ENCODE peak calls at places on chromosomes 6 and 20, in seven cellular contexts. One of them, this sample, is unnamed.

GRCh38 chr6:75128881-75129570 is 76.8 kb downstream of the COL12A1 start:
- DNase-seq in stimulated activated CD4-positive, alpha-beta T cell treated with anti-CD3 and anti-CD28 coated beads, Interleukin-1b, Interleukin-23, amount 100 ng/mL, for 1 hour: no peak
- DNase-seq in midbrain: no peak
- DNase-seq in A172: no peak
- DNase-seq in T follicular helper cell: no peak
- DNase-seq in kidney glomerular epithelial cell: no peak
- DNase-seq in omental fat pad: no peak
- DNase-seq in this sample: no peak

GRCh38 chr20:60125521-60125920 is 167.3 kb downstream of the CDH26 start:
- DNase-seq in stimulated activated CD4-positive, alpha-beta T cell treated with anti-CD3 and anti-CD28 coated beads, Interleukin-1b, Interleukin-23, amount 100 ng/mL, for 1 hour: no peak
- DNase-seq in midbrain: no peak
- DNase-seq in A172: no peak
- DNase-seq in T follicular helper cell: no peak
- DNase-seq in kidney glomerular epithelial cell: no peak
- DNase-seq in omental fat pad: no peak
- DNase-seq in this sample: no peak

GRCh38 chr6:159838020-159838744 is 38.1 kb downstream of the PNLDC1 start:
- DNase-seq in stimulated activated CD4-positive, alpha-beta T cell treated with anti-CD3 and anti-CD28 coated beads, Interleukin-1b, Interleukin-23, amount 100 ng/mL, for 1 hour: no peak
- DNase-seq in midbrain: no peak
- DNase-seq in A172: no peak
- DNase-seq in T follicular helper cell: no peak
- DNase-seq in kidney glomerular epithelial cell: no peak
- DNase-seq in omental fat pad: no peak
- DNase-seq in this sample: no peak

GRCh38 chr20:31573555-31574295 is 31.4 kb upstream of the ID1 start:
- DNase-seq in stimulated activated CD4-positive, alpha-beta T cell treated with anti-CD3 and anti-CD28 coated beads, Interleukin-1b, Interleukin-23, amount 100 ng/mL, for 1 hour: no peak
- DNase-seq in midbrain: no peak
- DNase-seq in A172: no peak
- DNase-seq in T follicular helper cell: no peak
- DNase-seq in kidney glomerular epithelial cell: no peak
- DNase-seq in omental fat pad: no peak
- DNase-seq in this sample: no peak

GRCh38 chr6:81865712-81866111 is 113.2 kb upstream of the TENT5A start:
- DNase-seq in stimulated activated CD4-positive, alpha-beta T cell treated with anti-CD3 and anti-CD28 coated beads, Interleukin-1b, Interleukin-23, amount 100 ng/mL, for 1 hour: no peak
- DNase-seq in midbrain: no peak
- DNase-seq in A172: peak; percentile 57
- DNase-seq in T follicular helper cell: no peak
- DNase-seq in kidney glomerular epithelial cell: peak; percentile 4
- DNase-seq in omental fat pad: no peak
- DNase-seq in this sample: peak; percentile 87

GRCh38 chr6:101543796-101544195 is 150.3 kb downstream of the GRIK2 start:
- DNase-seq in stimulated activated CD4-positive, alpha-beta T cell treated with anti-CD3 and anti-CD28 coated beads, Interleukin-1b, Interleukin-23, amount 100 ng/mL, for 1 hour: no peak
- DNase-seq in midbrain: no peak
- DNase-seq in A172: no peak
- DNase-seq in T follicular helper cell: no peak
- DNase-seq in kidney glomerular epithelial cell: no peak
- DNase-seq in omental fat pad: no peak
- DNase-seq in this sample: no peak

GRCh38 chr20:17036546-17036945 is 190.3 kb upstream of the PCSK2 start:
- DNase-seq in stimulated activated CD4-positive, alpha-beta T cell treated with anti-CD3 and anti-CD28 coated beads, Interleukin-1b, Interleukin-23, amount 100 ng/mL, for 1 hour: no peak
- DNase-seq in midbrain: no peak
- DNase-seq in A172: no peak
- DNase-seq in T follicular helper cell: no peak
- DNase-seq in kidney glomerular epithelial cell: no peak
- DNase-seq in omental fat pad: no peak
- DNase-seq in this sample: no peak

GRCh38 chr6:141173529-141173928 is 959.2 kb upstream of the GJE1 start:
- DNase-seq in stimulated activated CD4-positive, alpha-beta T cell treated with anti-CD3 and anti-CD28 coated beads, Interleukin-1b, Interleukin-23, amount 100 ng/mL, for 1 hour: no peak
- DNase-seq in midbrain: no peak
- DNase-seq in A172: no peak
- DNase-seq in T follicular helper cell: no peak
- DNase-seq in kidney glomerular epithelial cell: no peak
- DNase-seq in omental fat pad: no peak
- DNase-seq in this sample: no peak

GRCh38 chr6:53432318-53433161 is 83.8 kb upstream of the ELOVL5 start:
- DNase-seq in stimulated activated CD4-positive, alpha-beta T cell treated with anti-CD3 and anti-CD28 coated beads, Interleukin-1b, Interleukin-23, amount 100 ng/mL, for 1 hour: no peak
- DNase-seq in midbrain: no peak
- DNase-seq in A172: peak; percentile 13
- DNase-seq in T follicular helper cell: no peak
- DNase-seq in kidney glomerular epithelial cell: peak; percentile 25
- DNase-seq in omental fat pad: no peak
- DNase-seq in this sample: peak; percentile 55

GRCh38 chr6:170449231-170449630 is 103.9 kb downstream of the PSMB1 start:
- DNase-seq in stimulated activated CD4-positive, alpha-beta T cell treated with anti-CD3 and anti-CD28 coated beads, Interleukin-1b, Interleukin-23, amount 100 ng/mL, for 1 hour: no peak
- DNase-seq in midbrain: no peak
- DNase-seq in A172: no peak
- DNase-seq in T follicular helper cell: no peak
- DNase-seq in kidney glomerular epithelial cell: no peak
- DNase-seq in omental fat pad: no peak
- DNase-seq in this sample: peak; percentile 36

GRCh38 chr20:58710481-58711265 is 18.1 kb downstream of the NPEPL1 start:
- DNase-seq in stimulated activated CD4-positive, alpha-beta T cell treated with anti-CD3 and anti-CD28 coated beads, Interleukin-1b, Interleukin-23, amount 100 ng/mL, for 1 hour: no peak
- DNase-seq in midbrain: no peak
- DNase-seq in A172: no peak
- DNase-seq in T follicular helper cell: no peak
- DNase-seq in kidney glomerular epithelial cell: no peak
- DNase-seq in omental fat pad: no peak
- DNase-seq in this sample: no peak

GRCh38 chr20:62294516-62294915 is 8.3 kb upstream of the ADRM1 start:
- DNase-seq in stimulated activated CD4-positive, alpha-beta T cell treated with anti-CD3 and anti-CD28 coated beads, Interleukin-1b, Interleukin-23, amount 100 ng/mL, for 1 hour: no peak
- DNase-seq in midbrain: no peak
- DNase-seq in A172: no peak
- DNase-seq in T follicular helper cell: no peak
- DNase-seq in kidney glomerular epithelial cell: no peak
- DNase-seq in omental fat pad: no peak
- DNase-seq in this sample: no peak

GRCh38 chr6:162538643-162539064 is 188.9 kb downstream of the PRKN start:
- DNase-seq in stimulated activated CD4-positive, alpha-beta T cell treated with anti-CD3 and anti-CD28 coated beads, Interleukin-1b, Interleukin-23, amount 100 ng/mL, for 1 hour: no peak
- DNase-seq in midbrain: no peak
- DNase-seq in A172: no peak
- DNase-seq in T follicular helper cell: no peak
- DNase-seq in kidney glomerular epithelial cell: no peak
- DNase-seq in omental fat pad: no peak
- DNase-seq in this sample: no peak

GRCh38 chr6:36677753-36678487 is 594 bp upstream of the CDKN1A start:
- DNase-seq in stimulated activated CD4-positive, alpha-beta T cell treated with anti-CD3 and anti-CD28 coated beads, Interleukin-1b, Interleukin-23, amount 100 ng/mL, for 1 hour: no peak
- DNase-seq in midbrain: no peak
- DNase-seq in A172: no peak
- DNase-seq in T follicular helper cell: no peak
- DNase-seq in kidney glomerular epithelial cell: no peak
- DNase-seq in omental fat pad: no peak
- DNase-seq in this sample: no peak

GRCh38 chr6:43636312-43636667 is 650 bp downstream of the MAD2L1BP start:
- DNase-seq in stimulated activated CD4-positive, alpha-beta T cell treated with anti-CD3 and anti-CD28 coated beads, Interleukin-1b, Interleukin-23, amount 100 ng/mL, for 1 hour: no peak
- DNase-seq in midbrain: no peak
- DNase-seq in A172: no peak
- DNase-seq in T follicular helper cell: no peak
- DNase-seq in kidney glomerular epithelial cell: no peak
- DNase-seq in omental fat pad: no peak
- DNase-seq in this sample: no peak

GRCh38 chr6:29651413-29652197 is 5.3 kb upstream of the MOG start:
- DNase-seq in stimulated activated CD4-positive, alpha-beta T cell treated with anti-CD3 and anti-CD28 coated beads, Interleukin-1b, Interleukin-23, amount 100 ng/mL, for 1 hour: no peak
- DNase-seq in midbrain: peak; percentile 31
- DNase-seq in A172: no peak
- DNase-seq in T follicular helper cell: no peak
- DNase-seq in kidney glomerular epithelial cell: peak; percentile 42
- DNase-seq in omental fat pad: no peak
- DNase-seq in this sample: peak; percentile 64

GRCh38 chr20:53579581-53580375 is 13.9 kb downstream of the ZNF217 start:
- DNase-seq in stimulated activated CD4-positive, alpha-beta T cell treated with anti-CD3 and anti-CD28 coated beads, Interleukin-1b, Interleukin-23, amount 100 ng/mL, for 1 hour: no peak
- DNase-seq in midbrain: no peak
- DNase-seq in A172: peak; percentile 80
- DNase-seq in T follicular helper cell: no peak
- DNase-seq in kidney glomerular epithelial cell: no peak
- DNase-seq in omental fat pad: no peak
- DNase-seq in this sample: peak; percentile 92

GRCh38 chr20:20367681-20368413 is at the start of gene INSM1:
- DNase-seq in stimulated activated CD4-positive, alpha-beta T cell treated with anti-CD3 and anti-CD28 coated beads, Interleukin-1b, Interleukin-23, amount 100 ng/mL, for 1 hour: no peak
- DNase-seq in midbrain: no peak
- DNase-seq in A172: no peak
- DNase-seq in T follicular helper cell: no peak
- DNase-seq in kidney glomerular epithelial cell: no peak
- DNase-seq in omental fat pad: no peak
- DNase-seq in this sample: no peak

GRCh38 chr20:60253471-60253870 is 295.2 kb downstream of the CDH26 start:
- DNase-seq in stimulated activated CD4-positive, alpha-beta T cell treated with anti-CD3 and anti-CD28 coated beads, Interleukin-1b, Interleukin-23, amount 100 ng/mL, for 1 hour: no peak
- DNase-seq in midbrain: no peak
- DNase-seq in A172: no peak
- DNase-seq in T follicular helper cell: no peak
- DNase-seq in kidney glomerular epithelial cell: no peak
- DNase-seq in omental fat pad: no peak
- DNase-seq in this sample: no peak

GRCh38 chr6:41147917-41148316 is 6.2 kb downstream of the TREML1 start:
- DNase-seq in stimulated activated CD4-positive, alpha-beta T cell treated with anti-CD3 and anti-CD28 coated beads, Interleukin-1b, Interleukin-23, amount 100 ng/mL, for 1 hour: no peak
- DNase-seq in midbrain: no peak
- DNase-seq in A172: no peak
- DNase-seq in T follicular helper cell: no peak
- DNase-seq in kidney glomerular epithelial cell: no peak
- DNase-seq in omental fat pad: no peak
- DNase-seq in this sample: no peak

GRCh38 chr6:21238208-21238607 is 355.3 kb upstream of the SOX4 start:
- DNase-seq in stimulated activated CD4-positive, alpha-beta T cell treated with anti-CD3 and anti-CD28 coated beads, Interleukin-1b, Interleukin-23, amount 100 ng/mL, for 1 hour: no peak
- DNase-seq in midbrain: no peak
- DNase-seq in A172: no peak
- DNase-seq in T follicular helper cell: no peak
- DNase-seq in kidney glomerular epithelial cell: no peak
- DNase-seq in omental fat pad: no peak
- DNase-seq in this sample: no peak

GRCh38 chr6:63731946-63732735 is 96.5 kb downstream of the PHF3 start:
- DNase-seq in stimulated activated CD4-positive, alpha-beta T cell treated with anti-CD3 and anti-CD28 coated beads, Interleukin-1b, Interleukin-23, amount 100 ng/mL, for 1 hour: no peak
- DNase-seq in midbrain: no peak
- DNase-seq in A172: peak; percentile 35
- DNase-seq in T follicular helper cell: no peak
- DNase-seq in kidney glomerular epithelial cell: no peak
- DNase-seq in omental fat pad: no peak
- DNase-seq in this sample: peak; percentile 85

GRCh38 chr6:100553243-100553642 is 88.5 kb upstream of the SIM1 start:
- DNase-seq in stimulated activated CD4-positive, alpha-beta T cell treated with anti-CD3 and anti-CD28 coated beads, Interleukin-1b, Interleukin-23, amount 100 ng/mL, for 1 hour: no peak
- DNase-seq in midbrain: no peak
- DNase-seq in A172: no peak
- DNase-seq in T follicular helper cell: no peak
- DNase-seq in kidney glomerular epithelial cell: no peak
- DNase-seq in omental fat pad: no peak
- DNase-seq in this sample: no peak

GRCh38 chr6:23174781-23175361 is 605.5 kb downstream of the HDGFL1 start:
- DNase-seq in stimulated activated CD4-positive, alpha-beta T cell treated with anti-CD3 and anti-CD28 coated beads, Interleukin-1b, Interleukin-23, amount 100 ng/mL, for 1 hour: no peak
- DNase-seq in midbrain: no peak
- DNase-seq in A172: peak; percentile 77
- DNase-seq in T follicular helper cell: no peak
- DNase-seq in kidney glomerular epithelial cell: peak; percentile 75
- DNase-seq in omental fat pad: no peak
- DNase-seq in this sample: peak; percentile 88

GRCh38 chr6:4638641-4639040 is 137.6 kb upstream of the CDYL start:
- DNase-seq in stimulated activated CD4-positive, alpha-beta T cell treated with anti-CD3 and anti-CD28 coated beads, Interleukin-1b, Interleukin-23, amount 100 ng/mL, for 1 hour: no peak
- DNase-seq in midbrain: no peak
- DNase-seq in A172: no peak
- DNase-seq in T follicular helper cell: no peak
- DNase-seq in kidney glomerular epithelial cell: no peak
- DNase-seq in omental fat pad: no peak
- DNase-seq in this sample: no peak

GRCh38 chr6:112007254-112007653 is 46.6 kb upstream of the CCN6 start:
- DNase-seq in stimulated activated CD4-positive, alpha-beta T cell treated with anti-CD3 and anti-CD28 coated beads, Interleukin-1b, Interleukin-23, amount 100 ng/mL, for 1 hour: no peak
- DNase-seq in midbrain: no peak
- DNase-seq in A172: no peak
- DNase-seq in T follicular helper cell: no peak
- DNase-seq in kidney glomerular epithelial cell: no peak
- DNase-seq in omental fat pad: no peak
- DNase-seq in this sample: no peak

GRCh38 chr20:62586799-62587198 is 55.5 kb upstream of the SLCO4A1 start:
- DNase-seq in stimulated activated CD4-positive, alpha-beta T cell treated with anti-CD3 and anti-CD28 coated beads, Interleukin-1b, Interleukin-23, amount 100 ng/mL, for 1 hour: no peak
- DNase-seq in midbrain: no peak
- DNase-seq in A172: no peak
- DNase-seq in T follicular helper cell: no peak
- DNase-seq in kidney glomerular epithelial cell: no peak
- DNase-seq in omental fat pad: no peak
- DNase-seq in this sample: no peak

GRCh38 chr6:11362481-11363018 is 130.1 kb upstream of the NEDD9 start:
- DNase-seq in stimulated activated CD4-positive, alpha-beta T cell treated with anti-CD3 and anti-CD28 coated beads, Interleukin-1b, Interleukin-23, amount 100 ng/mL, for 1 hour: no peak
- DNase-seq in midbrain: no peak
- DNase-seq in A172: no peak
- DNase-seq in T follicular helper cell: no peak
- DNase-seq in kidney glomerular epithelial cell: no peak
- DNase-seq in omental fat pad: no peak
- DNase-seq in this sample: no peak

GRCh38 chr6:80331522-80331921 is 225.1 kb downstream of the BCKDHB start:
- DNase-seq in stimulated activated CD4-positive, alpha-beta T cell treated with anti-CD3 and anti-CD28 coated beads, Interleukin-1b, Interleukin-23, amount 100 ng/mL, for 1 hour: no peak
- DNase-seq in midbrain: no peak
- DNase-seq in A172: no peak
- DNase-seq in T follicular helper cell: no peak
- DNase-seq in kidney glomerular epithelial cell: no peak
- DNase-seq in omental fat pad: no peak
- DNase-seq in this sample: no peak

GRCh38 chr6:7087491-7087979 is 20.2 kb upstream of the RREB1 start:
- DNase-seq in stimulated activated CD4-positive, alpha-beta T cell treated with anti-CD3 and anti-CD28 coated beads, Interleukin-1b, Interleukin-23, amount 100 ng/mL, for 1 hour: no peak
- DNase-seq in midbrain: no peak
- DNase-seq in A172: no peak
- DNase-seq in T follicular helper cell: no peak
- DNase-seq in kidney glomerular epithelial cell: no peak
- DNase-seq in omental fat pad: no peak
- DNase-seq in this sample: no peak

GRCh38 chr6:117908246-117909107 is 1.4 kb downstream of the SLC35F1 start:
- DNase-seq in stimulated activated CD4-positive, alpha-beta T cell treated with anti-CD3 and anti-CD28 coated beads, Interleukin-1b, Interleukin-23, amount 100 ng/mL, for 1 hour: no peak
- DNase-seq in midbrain: no peak
- DNase-seq in A172: no peak
- DNase-seq in T follicular helper cell: no peak
- DNase-seq in kidney glomerular epithelial cell: no peak
- DNase-seq in omental fat pad: no peak
- DNase-seq in this sample: no peak

GRCh38 chr6:13700232-13700631 is 11.4 kb downstream of the RANBP9 start:
- DNase-seq in stimulated activated CD4-positive, alpha-beta T cell treated with anti-CD3 and anti-CD28 coated beads, Interleukin-1b, Interleukin-23, amount 100 ng/mL, for 1 hour: no peak
- DNase-seq in midbrain: no peak
- DNase-seq in A172: no peak
- DNase-seq in T follicular helper cell: no peak
- DNase-seq in kidney glomerular epithelial cell: no peak
- DNase-seq in omental fat pad: no peak
- DNase-seq in this sample: no peak

GRCh38 chr6:145967549-145967948 is 3.4 kb upstream of the SHPRH start:
- DNase-seq in stimulated activated CD4-positive, alpha-beta T cell treated with anti-CD3 and anti-CD28 coated beads, Interleukin-1b, Interleukin-23, amount 100 ng/mL, for 1 hour: no peak
- DNase-seq in midbrain: no peak
- DNase-seq in A172: no peak
- DNase-seq in T follicular helper cell: no peak
- DNase-seq in kidney glomerular epithelial cell: no peak
- DNase-seq in omental fat pad: no peak
- DNase-seq in this sample: no peak

GRCh38 chr20:37389241-37389747 is 43.4 kb downstream of the SRC start:
- DNase-seq in stimulated activated CD4-positive, alpha-beta T cell treated with anti-CD3 and anti-CD28 coated beads, Interleukin-1b, Interleukin-23, amount 100 ng/mL, for 1 hour: no peak
- DNase-seq in midbrain: no peak
- DNase-seq in A172: no peak
- DNase-seq in T follicular helper cell: no peak
- DNase-seq in kidney glomerular epithelial cell: no peak
- DNase-seq in omental fat pad: no peak
- DNase-seq in this sample: no peak